ENCODE peak calls at places on chromosomes 2 and 18, in four cellular contexts. L is NCI-H1105; P is effector memory CD8-positive, alpha-beta T cell; D is activated effector memory CD4-positive, alpha-beta T cell treated with anti-CD3 and anti-CD28 coated beads, Interleukin-2, amount 50 U/mL, for 16 hours. G is an unnamed sample.

GRCh38 chr2:239328306-239329191 is 72.3 kb downstream of the HDAC4 start:
- DNase-seq in L (no peak), P (no peak), D (peak), G (no peak)

GRCh38 chr2:102110168-102110567 is 32.4 kb upstream of the IL1R1 start:
- DNase-seq in L (no peak), P (no peak), D (no peak), G (no peak)

GRCh38 chr18:74396252-74397204 is 60.6 kb downstream of the DIPK1C start:
- DNase-seq in L (no peak), P (no peak), D (no peak), G (no peak)

GRCh38 chr2:177828546-177828945 is 244.0 kb downstream of the PDE11A start:
- DNase-seq in L (no peak), P (no peak), D (no peak), G (no peak)

GRCh38 chr2:210577263-210578071 is 21.1 kb downstream of the CPS1 start:
- DNase-seq in L (peak), P (no peak), D (no peak), G (no peak)

GRCh38 chr2:97784953-97785352 is 71.6 kb downstream of the ZAP70 start:
- DNase-seq in L (no peak), P (no peak), D (no peak), G (no peak)

GRCh38 chr18:172361-172760 is 14.0 kb downstream of the USP14 start:
- DNase-seq in L (no peak), P (no peak), D (no peak), G (no peak)

GRCh38 chr2:235538989-235539388 is 45.1 kb downstream of the AGAP1 start:
- DNase-seq in L (no peak), P (no peak), D (no peak), G (no peak)

GRCh38 chr2:11175293-11175795 is 20.1 kb downstream of the SLC66A3 start:
- DNase-seq in L (no peak), P (no peak), D (no peak), G (no peak)

GRCh38 chr2:96771792-96772618 is 11.3 kb downstream of the CNNM4 start:
- DNase-seq in L (no peak), P (no peak), D (no peak), G (peak)

GRCh38 chr2:239198221-239198620 is 202.6 kb downstream of the HDAC4 start:
- DNase-seq in L (no peak), P (no peak), D (no peak), G (no peak)

GRCh38 chr18:68623342-68623741 is 91.6 kb downstream of the TMX3 start:
- DNase-seq in L (peak), P (no peak), D (no peak), G (no peak)

GRCh38 chr2:49770919-49771318 is 616.6 kb upstream of the FSHR start:
- DNase-seq in L (no peak), P (no peak), D (no peak), G (no peak)

GRCh38 chr18:731185-731584 is 18.8 kb upstream of the ENOSF1 start:
- DNase-seq in L (no peak), P (no peak), D (no peak), G (no peak)

GRCh38 chr2:18117592-18117991 is 239.1 kb downstream of the KCNS3 start:
- DNase-seq in L (no peak), P (no peak), D (no peak), G (peak)

GRCh38 chr18:74290831-74291770 is 662 bp downstream of the CYB5A start:
- DNase-seq in L (peak), P (no peak), D (peak), G (peak)

GRCh38 chr18:54787616-54788015 is 40.7 kb upstream of the RAB27B start:
- DNase-seq in L (no peak), P (no peak), D (no peak), G (no peak)

GRCh38 chr2:11581129-11581796 is 47.4 kb downstream of the GREB1 start:
- DNase-seq in L (no peak), P (no peak), D (no peak), G (no peak)

GRCh38 chr18:80202264-80202998 is 44.9 kb downstream of the PARD6G start:
- DNase-seq in L (no peak), P (no peak), D (no peak), G (no peak)

GRCh38 chr18:22493255-22493654 is 75.5 kb upstream of the CTAGE1 start:
- DNase-seq in L (peak), P (no peak), D (no peak), G (no peak)

GRCh38 chr2:185640588-185640987 is 98.0 kb upstream of the FSIP2 start:
- DNase-seq in L (no peak), P (no peak), D (no peak), G (no peak)

GRCh38 chr18:75346671-75347070 is 80.8 kb downstream of the SMIM21 start:
- DNase-seq in L (no peak), P (no peak), D (no peak), G (no peak)

GRCh38 chr2:121485039-121485438 is 45.6 kb upstream of the RNU4ATAC start:
- DNase-seq in L (no peak), P (no peak), D (no peak), G (no peak)

GRCh38 chr2:10987439-10987838 is 75.7 kb downstream of the KCNF1 start:
- DNase-seq in L (no peak), P (no peak), D (peak), G (no peak)

GRCh38 chr2:218266316-218266979 is 3.5 kb downstream of the AAMP start:
- DNase-seq in L (no peak), P (no peak), D (no peak), G (no peak)

GRCh38 chr2:26034597-26035067 is 748 bp downstream of the RAB10 start:
- DNase-seq in L (no peak), P (no peak), D (no peak), G (peak)

GRCh38 chr18:22066083-22066485 is 103.3 kb upstream of the GATA6 start:
- DNase-seq in L (no peak), P (no peak), D (no peak), G (no peak)

GRCh38 chr2:142750858-142751257 is 126.6 kb upstream of the KYNU start:
- DNase-seq in L (no peak), P (no peak), D (no peak), G (no peak)

GRCh38 chr2:111071480-111072143 is 49.1 kb upstream of the BCL2L11 start:
- DNase-seq in L (no peak), P (no peak), D (no peak), G (no peak)

GRCh38 chr2:13522917-13523821 is 806.4 kb downstream of the TRIB2 start:
- DNase-seq in L (no peak), P (no peak), D (no peak), G (no peak)

GRCh38 chr2:71844967-71845366 is 302.7 kb downstream of the CYP26B1 start:
- DNase-seq in L (no peak), P (no peak), D (no peak), G (no peak)

GRCh38 chr2:96415684-96416083 is 80.1 kb downstream of the NCAPH start:
- DNase-seq in L (no peak), P (no peak), D (no peak), G (no peak)

GRCh38 chr2:76998713-76999112 is 523.5 kb downstream of the LRRTM4 start:
- DNase-seq in L (no peak), P (no peak), D (no peak), G (no peak)

GRCh38 chr2:179861777-179862117 is 335 bp upstream of the ZNF385B start:
- DNase-seq in L (no peak), P (no peak), D (no peak), G (no peak)

GRCh38 chr18:6929370-6930102 is 188.1 kb downstream of the LAMA1 start:
- DNase-seq in L (no peak), P (no peak), D (no peak), G (peak)

GRCh38 chr2:187826023-187826422 is 271.8 kb upstream of the TFPI start:
- DNase-seq in L (no peak), P (no peak), D (no peak), G (no peak)

G was measured in colonic mucosa.